ENCODE peak calls at places on chromosomes 3 and 15, in seven cellular contexts. D is GM12878, R is HepG2, F is WTC11, M is K562, P is HCT116, U is H1. J is an unnamed sample.

GRCh38 chr3:124758851-124759635 is 28.8 kb downstream of the UMPS start:
- DNase-seq in F (no peak), U (no peak), P (no peak), D (no peak), M (no peak), R (no peak), J (no peak)

GRCh38 chr15:98682992-98683701 is 34.8 kb downstream of the IGF1R start:
- DNase-seq in F (no peak), D (no peak), M (no peak), R (no peak), U (no peak), P (no peak), J (no peak)

GRCh38 chr15:94792166-94792565 is 560.8 kb downstream of the MCTP2 start:
- DNase-seq in M (no peak), R (no peak), U (no peak), P (no peak), D (no peak), F (no peak), J (no peak)

GRCh38 chr3:139304383-139304782 is 39.4 kb upstream of the MRPS22 start:
- DNase-seq in U (no peak), F (no peak), R (no peak), D (no peak), M (no peak), P (no peak), J (no peak)

GRCh38 chr15:98983333-98983732 is 24.3 kb downstream of the PGPEP1L start:
- DNase-seq in U (peak), P (no peak), D (no peak), F (no peak), M (peak), R (no peak), J (peak)

GRCh38 chr3:47083786-47084185 is 80.1 kb downstream of the SETD2 start:
- DNase-seq in P (no peak), F (no peak), M (no peak), U (no peak), D (peak), R (no peak), J (no peak)

GRCh38 chr15:93093765-93094164 is 4.8 kb upstream of the RGMA start:
- DNase-seq in F (no peak), U (no peak), D (no peak), M (no peak), P (no peak), R (no peak), J (no peak)

GRCh38 chr3:60854762-60855161 is 396.5 kb downstream of the FHIT start:
- DNase-seq in R (no peak), M (no peak), F (no peak), U (no peak), D (no peak), P (no peak), J (no peak)

GRCh38 chr3:150077107-150077506 is 106.4 kb upstream of the PFN2 start:
- DNase-seq in U (no peak), D (no peak), R (no peak), F (no peak), M (no peak), P (no peak), J (no peak)

GRCh38 chr3:58657571-58658141 is 8.9 kb downstream of the FAM3D start:
- DNase-seq in M (no peak), R (no peak), U (no peak), F (no peak), D (no peak), P (no peak), J (no peak)

GRCh38 chr3:116445291-116445841 is at the start of gene LSAMP:
- DNase-seq in U (peak), P (no peak), F (peak), R (no peak), M (no peak), D (no peak), J (peak)

GRCh38 chr3:185979721-185980121 is 41.9 kb upstream of the TRA2B start:
- DNase-seq in M (no peak), R (no peak), F (no peak), U (no peak), D (no peak), P (no peak), J (no peak)

GRCh38 chr15:69802432-69802831 is 295.3 kb downstream of the TLE3 start:
- DNase-seq in U (no peak), D (no peak), R (no peak), M (no peak), F (no peak), P (no peak), J (no peak)

GRCh38 chr15:25543156-25543555 is 104.3 kb upstream of the UBE3A start:
- DNase-seq in F (no peak), P (no peak), R (no peak), U (no peak), M (no peak), D (no peak), J (no peak)

GRCh38 chr15:68051907-68052306 is 2.2 kb upstream of the PIAS1 start:
- DNase-seq in M (no peak), U (no peak), R (no peak), F (no peak), P (no peak), D (no peak), J (no peak)

GRCh38 chr3:156677120-156677479 is 2.7 kb downstream of the TIPARP start:
- DNase-seq in P (no peak), F (no peak), R (no peak), U (no peak), D (no peak), M (no peak), J (no peak)

GRCh38 chr3:161333696-161334095 is 37.6 kb downstream of the SPTSSB start:
- DNase-seq in F (no peak), R (no peak), D (no peak), P (no peak), U (no peak), M (no peak), J (no peak)

GRCh38 chr3:129756871-129757270 is 136.6 kb downstream of the TMCC1 start:
- DNase-seq in D (no peak), F (no peak), M (no peak), R (no peak), P (no peak), U (no peak), J (no peak)

GRCh38 chr3:47342812-47343211 is 38.0 kb upstream of the PTPN23 start:
- DNase-seq in U (no peak), D (no peak), M (no peak), F (no peak), R (peak), P (no peak), J (no peak)

GRCh38 chr15:36428102-36428845 is 151.2 kb upstream of the CDIN1 start:
- DNase-seq in D (no peak), R (peak), M (peak), U (no peak), F (no peak), P (peak), J (no peak)

GRCh38 chr15:72306211-72306785 is 13.7 kb downstream of the CELF6 start:
- DNase-seq in R (no peak), M (no peak), P (no peak), F (peak), D (no peak), U (peak), J (no peak)

GRCh38 chr3:71478568-71478967 is 105.0 kb downstream of the FOXP1 start:
- DNase-seq in D (no peak), P (no peak), F (no peak), R (no peak), M (no peak), U (no peak), J (no peak)

GRCh38 chr3:157906627-157907026 is 199.6 kb downstream of the SHOX2 start:
- DNase-seq in U (no peak), M (no peak), D (no peak), F (no peak), R (no peak), P (no peak), J (no peak)

GRCh38 chr3:44412365-44412764 is 65.1 kb downstream of the ZNF445 start:
- DNase-seq in F (no peak), R (no peak), P (no peak), U (no peak), D (no peak), M (no peak), J (no peak)

GRCh38 chr3:44414517-44415090 is 62.9 kb downstream of the ZNF445 start:
- DNase-seq in R (peak), U (peak), P (no peak), M (no peak), D (no peak), F (no peak), J (peak)

GRCh38 chr3:44418549-44418948 is 58.9 kb downstream of the ZNF445 start:
- DNase-seq in R (peak), P (peak), M (no peak), U (peak), F (peak), D (no peak), J (no peak)

GRCh38 chr3:44416031-44417030 is 61.1 kb downstream of the ZNF445 start:
- DNase-seq in P (no peak), F (no peak), R (no peak), D (no peak), M (no peak), U (peak), J (peak)

GRCh38 chr3:44415421-44415820 is 62.0 kb downstream of the ZNF445 start:
- DNase-seq in P (no peak), F (no peak), U (no peak), R (no peak), M (no peak), D (no peak), J (peak)
- TF ChIP-seq SP1 in P (no peak), F (no peak), U (no peak), R (no peak), M (no peak), D (no peak), J (no peak)

DNA sequence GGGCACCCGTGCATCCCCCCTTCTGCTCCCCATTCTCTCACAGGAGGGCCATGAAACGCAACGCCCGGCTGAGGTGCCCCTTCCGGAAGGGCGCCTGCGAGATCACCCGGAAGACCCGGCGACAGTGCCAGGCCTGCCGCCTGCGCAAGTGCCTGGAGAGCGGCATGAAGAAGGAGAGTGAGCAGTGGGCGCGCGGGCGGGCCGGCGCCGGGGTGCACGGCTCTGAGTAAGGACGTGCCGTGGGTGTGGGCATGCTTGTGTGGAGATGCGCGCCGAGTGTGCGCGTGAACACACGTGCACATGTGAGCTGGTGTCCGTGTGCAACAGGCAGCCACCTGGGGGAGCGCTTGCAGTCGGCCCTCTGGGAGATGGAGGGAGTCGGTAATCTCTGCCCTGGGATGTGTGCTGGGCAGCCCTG is 28.1 kb downstream of the NR1I2 start:
- DNase-seq in U (no peak), M (no peak), R (no peak), P (no peak), D (peak), F (peak), J (no peak)
- TF ChIP-seq SP1 in U (no peak), M (no peak), R (no peak), P (no peak), D (no peak), F (no peak), J (no peak)

GRCh38 chr3:169624533-169624972 is 39.0 kb downstream of the MECOM start:
- DNase-seq in D (no peak), R (no peak), F (no peak), M (no peak), U (no peak), P (no peak), J (no peak)

GRCh38 chr3:169627789-169628188 is 35.7 kb downstream of the MECOM start:
- DNase-seq in P (no peak), M (no peak), F (no peak), D (no peak), R (no peak), U (no peak), J (no peak)

GRCh38 chr3:169627073-169627472 is 36.4 kb downstream of the MECOM start:
- DNase-seq in D (no peak), U (no peak), R (no peak), F (no peak), P (no peak), M (no peak), J (no peak)

GRCh38 chr3:169619793-169620192 is 43.7 kb downstream of the MECOM start:
- DNase-seq in F (no peak), U (no peak), D (no peak), R (no peak), P (no peak), M (no peak), J (no peak)

GRCh38 chr3:169623971-169624370 is 39.5 kb downstream of the MECOM start:
- DNase-seq in M (no peak), R (no peak), U (no peak), D (no peak), F (no peak), P (no peak), J (no peak)
- TF ChIP-seq SP1 in M (no peak), R (no peak), U (no peak), D (no peak), F (no peak), P (no peak), J (no peak)

GRCh38 chr3:50256978-50257890 is 11.7 kb upstream of the SEMA3B start:
- DNase-seq in U (peak), D (no peak), F (peak), P (no peak), R (no peak), M (no peak), J (peak)

GRCh38 chr3:50251220-50251619 is 15.2 kb downstream of the GNAI2 start:
- DNase-seq in U (no peak), M (no peak), D (no peak), R (no peak), F (no peak), P (no peak), J (no peak)

GRCh38 chr3:50255251-50255615 is 13.7 kb upstream of the SEMA3B start:
- DNase-seq in F (no peak), M (no peak), U (no peak), R (no peak), P (no peak), D (no peak), J (no peak)

GRCh38 chr3:50257990-50258389 is 11.0 kb upstream of the SEMA3B start:
- DNase-seq in U (no peak), F (no peak), D (no peak), P (no peak), R (no peak), M (no peak), J (no peak)

GRCh38 chr3:50254577-50255250 is 14.2 kb upstream of the SEMA3B start:
- DNase-seq in F (no peak), D (no peak), P (no peak), U (no peak), M (no peak), R (no peak), J (no peak)
- TF ChIP-seq SP1 in F (no peak), D (no peak), P (no peak), U (no peak), M (no peak), R (no peak), J (no peak)

GRCh38 chr3:177595789-177596188 is 398.5 kb upstream of the TBL1XR1 start:
- DNase-seq in P (no peak), U (no peak), R (no peak), D (no peak), F (no peak), M (no peak), J (no peak)
- TF ChIP-seq SP1 in P (no peak), U (no peak), R (no peak), D (no peak), F (no peak), M (no peak), J (no peak)